ENCODE peak calls at places on chromosomes 5 and 9, in six cellular contexts. One of them, this sample, is unnamed.

GRCh38 chr9:131891578-131891977 is 151.7 kb upstream of the RAPGEF1 start:
- DNase-seq in endothelial cell: no peak
- DNase-seq in coronary artery: no peak
- DNase-seq in neural crest cell: no peak
- DNase-seq in Calu3: no peak
- DNase-seq in choroid plexus epithelial cell: no peak
- DNase-seq in this sample: no peak

GRCh38 chr5:116520706-116521105 is 53.9 kb downstream of the SEMA6A start:
- DNase-seq in coronary artery: no peak
- DNase-seq in choroid plexus epithelial cell: no peak
- DNase-seq in Calu3: no peak
- DNase-seq in neural crest cell: no peak
- DNase-seq in endothelial cell: no peak
- DNase-seq in this sample: no peak

GRCh38 chr5:69217154-69217731 is 17.4 kb upstream of the CDK7 start:
- DNase-seq in Calu3: no peak
- DNase-seq in coronary artery: no peak
- DNase-seq in choroid plexus epithelial cell: no peak
- DNase-seq in endothelial cell: peak
- DNase-seq in neural crest cell: no peak
- DNase-seq in this sample: peak

GRCh38 chr5:113266227-113266912 is 168.4 kb downstream of the TSSK1B start:
- DNase-seq in neural crest cell: no peak
- DNase-seq in endothelial cell: no peak
- DNase-seq in Calu3: no peak
- DNase-seq in choroid plexus epithelial cell: no peak
- DNase-seq in coronary artery: no peak
- DNase-seq in this sample: no peak

GRCh38 chr9:126155756-126156664 is 170.6 kb upstream of the MVB12B start:
- DNase-seq in choroid plexus epithelial cell: no peak
- DNase-seq in coronary artery: peak
- DNase-seq in endothelial cell: no peak
- DNase-seq in neural crest cell: no peak
- DNase-seq in Calu3: no peak
- DNase-seq in this sample: no peak

GRCh38 chr5:36304095-36304494 is 2.4 kb upstream of the RANBP3L start:
- DNase-seq in endothelial cell: no peak
- DNase-seq in Calu3: no peak
- DNase-seq in neural crest cell: no peak
- DNase-seq in choroid plexus epithelial cell: no peak
- DNase-seq in coronary artery: no peak
- DNase-seq in this sample: no peak

GRCh38 chr5:154648706-154649105 is 106.5 kb upstream of the LARP1 start:
- DNase-seq in choroid plexus epithelial cell: peak
- DNase-seq in neural crest cell: no peak
- DNase-seq in Calu3: no peak
- DNase-seq in coronary artery: no peak
- DNase-seq in endothelial cell: no peak
- DNase-seq in this sample: no peak

GRCh38 chr5:91382530-91383026 is 539 bp downstream of the ARRDC3 start:
- DNase-seq in choroid plexus epithelial cell: peak
- DNase-seq in endothelial cell: no peak
- DNase-seq in neural crest cell: peak
- DNase-seq in coronary artery: no peak
- DNase-seq in Calu3: peak
- DNase-seq in this sample: peak

GRCh38 chr9:137027369-137028012 is 546 bp downstream of the ABCA2 start:
- DNase-seq in endothelial cell: no peak
- DNase-seq in Calu3: no peak
- DNase-seq in neural crest cell: peak
- DNase-seq in coronary artery: no peak
- DNase-seq in choroid plexus epithelial cell: no peak
- DNase-seq in this sample: no peak

GRCh38 chr9:131037336-131038255 is 28.6 kb downstream of the LAMC3 start:
- DNase-seq in endothelial cell: no peak
- DNase-seq in choroid plexus epithelial cell: peak
- DNase-seq in coronary artery: no peak
- DNase-seq in Calu3: no peak
- DNase-seq in neural crest cell: no peak
- DNase-seq in this sample: no peak

GRCh38 chr9:69141851-69142250 is 32.2 kb upstream of the TJP2 start:
- DNase-seq in coronary artery: no peak
- DNase-seq in endothelial cell: no peak
- DNase-seq in Calu3: no peak
- DNase-seq in choroid plexus epithelial cell: no peak
- DNase-seq in neural crest cell: no peak
- DNase-seq in this sample: no peak

GRCh38 chr9:114950761-114951160 is 20.4 kb upstream of the TNFSF8 start:
- DNase-seq in neural crest cell: no peak
- DNase-seq in choroid plexus epithelial cell: no peak
- DNase-seq in Calu3: no peak
- DNase-seq in endothelial cell: no peak
- DNase-seq in coronary artery: no peak
- DNase-seq in this sample: no peak

GRCh38 chr5:57705769-57706168 is 223.2 kb upstream of the ACTBL2 start:
- DNase-seq in Calu3: no peak
- DNase-seq in neural crest cell: no peak
- DNase-seq in choroid plexus epithelial cell: no peak
- DNase-seq in coronary artery: no peak
- DNase-seq in endothelial cell: no peak
- DNase-seq in this sample: no peak

GRCh38 chr5:74232281-74232680 is 408.2 kb downstream of the ENC1 start:
- DNase-seq in Calu3: peak
- DNase-seq in choroid plexus epithelial cell: peak
- DNase-seq in coronary artery: no peak
- DNase-seq in endothelial cell: no peak
- DNase-seq in neural crest cell: no peak
- DNase-seq in this sample: peak

GRCh38 chr9:71249729-71250317 is 128.4 kb upstream of the TRPM3 start:
- DNase-seq in endothelial cell: peak
- DNase-seq in neural crest cell: peak
- DNase-seq in choroid plexus epithelial cell: peak
- DNase-seq in Calu3: peak
- DNase-seq in coronary artery: no peak
- DNase-seq in this sample: no peak

GRCh38 chr5:121870489-121870888 is 18.8 kb downstream of the FTMT start:
- DNase-seq in coronary artery: no peak
- DNase-seq in neural crest cell: no peak
- DNase-seq in Calu3: no peak
- DNase-seq in endothelial cell: no peak
- DNase-seq in choroid plexus epithelial cell: peak
- DNase-seq in this sample: no peak

GRCh38 chr9:109176386-109176785 is 9.3 kb upstream of the FRRS1L start:
- DNase-seq in endothelial cell: no peak
- DNase-seq in neural crest cell: no peak
- DNase-seq in Calu3: no peak
- DNase-seq in coronary artery: no peak
- DNase-seq in choroid plexus epithelial cell: no peak
- DNase-seq in this sample: no peak

GRCh38 chr9:133609311-133610098 is at the start of gene FAM163B:
- DNase-seq in endothelial cell: peak
- DNase-seq in Calu3: no peak
- DNase-seq in coronary artery: no peak
- DNase-seq in choroid plexus epithelial cell: peak
- DNase-seq in neural crest cell: peak
- DNase-seq in this sample: peak

GRCh38 chr5:100667021-100667671 is 132.0 kb downstream of the FAM174A start:
- DNase-seq in Calu3: no peak
- DNase-seq in coronary artery: no peak
- DNase-seq in choroid plexus epithelial cell: peak
- DNase-seq in neural crest cell: no peak
- DNase-seq in endothelial cell: no peak
- DNase-seq in this sample: no peak

GRCh38 chr9:69760278-69760610 is 433 bp upstream of the PTAR1 start:
- DNase-seq in Calu3: no peak
- DNase-seq in neural crest cell: no peak
- DNase-seq in choroid plexus epithelial cell: no peak
- DNase-seq in coronary artery: no peak
- DNase-seq in endothelial cell: no peak
- DNase-seq in this sample: no peak

GRCh38 chr9:88378317-88378716 is 9.9 kb upstream of the SPIN1 start:
- DNase-seq in endothelial cell: no peak
- DNase-seq in Calu3: no peak
- DNase-seq in choroid plexus epithelial cell: peak
- DNase-seq in coronary artery: no peak
- DNase-seq in neural crest cell: no peak
- DNase-seq in this sample: no peak

GRCh38 chr5:113047733-113048652 is 71.4 kb downstream of the DCP2 start:
- DNase-seq in coronary artery: no peak
- DNase-seq in endothelial cell: no peak
- DNase-seq in choroid plexus epithelial cell: no peak
- DNase-seq in neural crest cell: no peak
- DNase-seq in Calu3: no peak
- DNase-seq in this sample: no peak

GRCh38 chr9:110257097-110257955 is 1.0 kb upstream of the TXN start:
- DNase-seq in Calu3: no peak
- DNase-seq in neural crest cell: no peak
- DNase-seq in endothelial cell: peak
- DNase-seq in coronary artery: no peak
- DNase-seq in choroid plexus epithelial cell: peak
- DNase-seq in this sample: peak

GRCh38 chr5:125005287-125005686 is 258.8 kb upstream of the ZNF608 start:
- DNase-seq in neural crest cell: no peak
- DNase-seq in endothelial cell: no peak
- DNase-seq in Calu3: no peak
- DNase-seq in coronary artery: no peak
- DNase-seq in choroid plexus epithelial cell: no peak
- DNase-seq in this sample: no peak

GRCh38 chr5:168578506-168579205 is 512 bp downstream of the PANK3 start:
- DNase-seq in endothelial cell: peak
- DNase-seq in Calu3: no peak
- DNase-seq in choroid plexus epithelial cell: peak
- DNase-seq in coronary artery: no peak
- DNase-seq in neural crest cell: peak
- DNase-seq in this sample: peak

GRCh38 chr5:154288145-154288544 is 97.6 kb downstream of the GALNT10 start:
- DNase-seq in neural crest cell: no peak
- DNase-seq in endothelial cell: no peak
- DNase-seq in Calu3: peak
- DNase-seq in coronary artery: no peak
- DNase-seq in choroid plexus epithelial cell: peak
- DNase-seq in this sample: no peak

GRCh38 chr9:134621558-134622110 is 20.0 kb upstream of the COL5A1 start:
- DNase-seq in endothelial cell: no peak
- DNase-seq in neural crest cell: no peak
- DNase-seq in coronary artery: no peak
- DNase-seq in Calu3: no peak
- DNase-seq in choroid plexus epithelial cell: no peak
- DNase-seq in this sample: no peak

GRCh38 chr5:90446961-90447360 is 27.6 kb downstream of the MBLAC2 start:
- DNase-seq in endothelial cell: no peak
- DNase-seq in choroid plexus epithelial cell: peak
- DNase-seq in Calu3: no peak
- DNase-seq in coronary artery: no peak
- DNase-seq in neural crest cell: no peak
- DNase-seq in this sample: no peak

DNA sequence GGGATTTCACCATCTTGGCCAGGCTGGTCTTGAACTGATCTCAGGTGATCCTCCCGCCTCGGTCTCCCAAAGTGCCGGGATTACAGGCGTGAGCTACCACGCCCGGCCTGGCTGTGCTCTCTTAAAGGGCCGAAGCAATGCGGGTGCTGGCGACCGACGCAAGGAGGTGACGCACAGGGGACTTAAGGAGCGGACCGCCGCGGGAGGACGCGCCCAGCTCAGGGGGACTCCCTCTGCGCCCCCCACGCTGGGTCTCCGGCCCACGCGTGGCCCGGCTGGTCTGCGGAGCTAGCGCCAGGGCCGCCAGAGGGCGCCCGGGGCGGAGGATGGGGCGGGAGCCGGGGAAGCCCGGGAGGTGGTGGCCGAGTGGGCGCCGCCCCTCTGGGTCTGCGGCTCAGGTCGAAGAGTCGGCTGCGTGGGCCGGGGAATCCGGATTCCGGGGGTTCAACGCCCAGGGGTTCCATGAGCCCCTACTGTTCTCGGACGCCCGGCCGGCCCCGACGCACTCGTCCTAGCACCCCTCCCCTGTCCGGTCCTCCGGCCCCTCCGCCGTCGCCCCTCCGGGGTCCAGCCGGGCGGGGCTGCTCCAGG is 502 bp upstream of the CERCAM start:
- DNase-seq in coronary artery: no peak
- DNase-seq in Calu3: peak
- DNase-seq in neural crest cell: peak
- DNase-seq in choroid plexus epithelial cell: peak
- DNase-seq in endothelial cell: peak
- DNase-seq in this sample: peak
- TF ChIP-seq CTCF in coronary artery: peak
- TF ChIP-seq CTCF in Calu3: peak
- TF ChIP-seq CTCF in neural crest cell: peak
- TF ChIP-seq CTCF in choroid plexus epithelial cell: peak
- TF ChIP-seq CTCF in endothelial cell: peak
- TF ChIP-seq CTCF in this sample: peak

GRCh38 chr9:107283621-107284616 is 840 bp downstream of the RAD23B start:
- DNase-seq in coronary artery: peak
- DNase-seq in choroid plexus epithelial cell: peak
- DNase-seq in Calu3: peak
- DNase-seq in neural crest cell: peak
- DNase-seq in endothelial cell: peak
- DNase-seq in this sample: peak
- TF ChIP-seq CTCF in coronary artery: no peak
- TF ChIP-seq CTCF in choroid plexus epithelial cell: no peak
- TF ChIP-seq CTCF in Calu3: no peak
- TF ChIP-seq CTCF in neural crest cell: peak
- TF ChIP-seq CTCF in endothelial cell: no peak
- TF ChIP-seq CTCF in this sample: no peak

GRCh38 chr5:135750506-135750905 is 84.0 kb upstream of the SLC25A48 start:
- DNase-seq in coronary artery: no peak
- DNase-seq in choroid plexus epithelial cell: no peak
- DNase-seq in endothelial cell: no peak
- DNase-seq in neural crest cell: no peak
- DNase-seq in Calu3: no peak
- DNase-seq in this sample: no peak
- TF ChIP-seq CTCF in coronary artery: no peak
- TF ChIP-seq CTCF in choroid plexus epithelial cell: peak
- TF ChIP-seq CTCF in endothelial cell: no peak
- TF ChIP-seq CTCF in neural crest cell: peak
- TF ChIP-seq CTCF in Calu3: no peak
- TF ChIP-seq CTCF in this sample: no peak

GRCh38 chr5:77514457-77514856 is 22.3 kb upstream of the WDR41 start:
- DNase-seq in Calu3: no peak
- DNase-seq in neural crest cell: no peak
- DNase-seq in endothelial cell: no peak
- DNase-seq in choroid plexus epithelial cell: no peak
- DNase-seq in coronary artery: no peak
- DNase-seq in this sample: no peak

GRCh38 chr5:77518304-77518703 is 26.2 kb upstream of the WDR41 start:
- DNase-seq in endothelial cell: no peak
- DNase-seq in neural crest cell: no peak
- DNase-seq in coronary artery: no peak
- DNase-seq in Calu3: peak
- DNase-seq in choroid plexus epithelial cell: peak
- DNase-seq in this sample: no peak
- TF ChIP-seq CTCF in endothelial cell: no peak
- TF ChIP-seq CTCF in neural crest cell: peak
- TF ChIP-seq CTCF in coronary artery: no peak
- TF ChIP-seq CTCF in Calu3: no peak
- TF ChIP-seq CTCF in choroid plexus epithelial cell: no peak
- TF ChIP-seq CTCF in this sample: no peak

This sample was measured in activated CD8-positive, alpha-beta T cell treated with anti-CD3 and anti-CD28 coated beads for 36 hours.